ENCODE peak calls at places on chromosomes 6 and 20, in eight cellular contexts. V, N, E, A, Q, B, K and O are unnamed samples.
A peak's percentile ranks its signal among the peaks of the same experiment; 100 is the strongest.

GRCh38 chr20:4880051-4880450 is 121.3 kb downstream of the SLC23A2 start:
- DNase-seq in V (peak; percentile 9), N (no peak), E (no peak), A (no peak), Q (no peak), B (no peak), K (no peak), O (no peak)

GRCh38 chr6:52538252-52538905 is 38.5 kb downstream of the TRAM2 start:
- DNase-seq in V (no peak), N (no peak), E (no peak), A (no peak), Q (no peak), B (no peak), K (no peak), O (no peak)

GRCh38 chr6:43627008-43627825 is 1.8 kb downstream of the GTPBP2 start:
- DNase-seq in V (no peak), N (peak; percentile 96), E (peak; percentile 90), A (peak; percentile 66), Q (peak; percentile 90), B (peak; percentile 35), K (peak; percentile 85), O (no peak)

GRCh38 chr20:51529758-51530157 is 12.8 kb downstream of the NFATC2 start:
- DNase-seq in V (no peak), N (no peak), E (no peak), A (no peak), Q (no peak), B (no peak), K (no peak), O (no peak)

GRCh38 chr20:18801516-18801915 is 12.1 kb upstream of the SCP2D1 start:
- DNase-seq in V (no peak), N (no peak), E (no peak), A (no peak), Q (no peak), B (no peak), K (no peak), O (no peak)

GRCh38 chr6:34243901-34244884 is 4.6 kb downstream of the SMIM29 start:
- DNase-seq in V (no peak), N (peak; percentile 88), E (peak; percentile 53), A (peak; percentile 85), Q (peak; percentile 95), B (no peak), K (peak; percentile 92), O (no peak)

GRCh38 chr6:134230087-134230717 is 87.7 kb downstream of the SGK1 start:
- DNase-seq in V (no peak), N (no peak), E (peak; percentile 29), A (no peak), Q (no peak), B (peak; percentile 8), K (no peak), O (no peak)

GRCh38 chr20:16583444-16583843 is 10.2 kb upstream of the KIF16B start:
- DNase-seq in V (no peak), N (no peak), E (no peak), A (no peak), Q (no peak), B (no peak), K (no peak), O (no peak)

GRCh38 chr20:24681634-24682495 is 212.4 kb downstream of the SYNDIG1 start:
- DNase-seq in V (no peak), N (no peak), E (no peak), A (no peak), Q (no peak), B (no peak), K (no peak), O (no peak)

GRCh38 chr20:12775041-12775440 is 233.7 kb upstream of the SPTLC3 start:
- DNase-seq in V (no peak), N (no peak), E (no peak), A (no peak), Q (no peak), B (no peak), K (no peak), O (no peak)

GRCh38 chr6:145042559-145042958 is 692.8 kb downstream of the EPM2A start:
- DNase-seq in V (no peak), N (no peak), E (no peak), A (no peak), Q (peak; percentile 5), B (no peak), K (no peak), O (no peak)

GRCh38 chr6:4134841-4135664 is at the start of gene ECI2:
- DNase-seq in V (no peak), N (no peak), E (peak; percentile 68), A (no peak), Q (peak; percentile 54), B (peak; percentile 72), K (peak; percentile 55), O (no peak)
- TF ChIP-seq CTCF in V (no peak), N (no peak), E (no peak), A (no peak), Q (no peak), B (no peak), K (no peak), O (no peak)

GRCh38 chr6:157017861-157018260 is 240.7 kb downstream of the ARID1B start:
- DNase-seq in V (no peak), N (peak; percentile 18), E (no peak), A (no peak), Q (no peak), B (no peak), K (no peak), O (no peak)

GRCh38 chr6:157017022-157017421 is 239.8 kb downstream of the ARID1B start:
- DNase-seq in V (no peak), N (no peak), E (no peak), A (no peak), Q (no peak), B (no peak), K (no peak), O (no peak)

GRCh38 chr6:157020398-157021266 is 243.5 kb downstream of the ARID1B start:
- DNase-seq in V (no peak), N (peak; percentile 74), E (peak; percentile 54), A (peak; percentile 26), Q (peak; percentile 31), B (peak; percentile 71), K (peak; percentile 65), O (peak; percentile 59)

GRCh38 chr6:157019733-157020132 is 242.6 kb downstream of the ARID1B start:
- DNase-seq in V (no peak), N (peak; percentile 35), E (no peak), A (no peak), Q (no peak), B (no peak), K (no peak), O (no peak)

DNA sequence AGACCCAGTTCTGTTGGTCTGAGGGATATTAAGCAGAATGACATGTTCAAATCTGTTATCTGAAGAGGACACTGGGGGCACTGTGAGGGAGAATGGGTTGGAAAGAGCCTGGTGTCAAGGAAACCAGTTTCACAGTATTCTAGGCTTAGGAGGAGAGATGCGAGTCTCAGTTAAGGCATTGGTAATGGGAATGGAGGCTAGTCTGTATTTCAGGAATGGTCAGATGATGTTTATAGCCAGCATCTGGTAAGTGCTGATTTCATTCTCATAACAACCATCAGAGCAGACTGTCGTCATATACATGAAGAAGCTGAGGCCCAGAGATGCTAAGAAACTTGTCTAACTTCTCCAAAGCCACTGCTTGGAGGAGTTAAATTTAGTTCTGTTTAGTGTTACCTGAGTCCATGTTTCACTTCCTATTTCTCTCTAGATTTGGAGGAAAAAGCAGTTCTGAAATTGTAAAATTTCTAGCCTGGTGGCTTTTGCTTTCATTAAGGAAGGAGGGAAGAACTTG is 242.0 kb downstream of the ARID1B start:
- DNase-seq in V (no peak), N (no peak), E (no peak), A (no peak), Q (no peak), B (no peak), K (no peak), O (no peak)
- TF ChIP-seq CTCF in V (peak; percentile 23), N (no peak), E (no peak), A (no peak), Q (no peak), B (no peak), K (no peak), O (no peak)

GRCh38 chr6:45922728-45923351 is 92.8 kb downstream of the CLIC5 start:
- DNase-seq in V (peak; percentile 60), N (peak; percentile 89), E (peak; percentile 54), A (peak; percentile 56), Q (peak; percentile 52), B (peak; percentile 75), K (peak; percentile 55), O (peak; percentile 77)
- TF ChIP-seq CTCF in V (peak; percentile 77), N (peak; percentile 85), E (peak; percentile 36), A (peak; percentile 75), Q (peak; percentile 63), B (peak; percentile 56), K (peak; percentile 81), O (peak; percentile 77)

GRCh38 chr20:45467861-45468260 is 1.7 kb upstream of the WFDC2 start:
- DNase-seq in V (no peak), N (no peak), E (no peak), A (no peak), Q (no peak), B (no peak), K (no peak), O (no peak)

GRCh38 chr20:45469336-45470261 is at the start of gene WFDC2:
- DNase-seq in V (no peak), N (no peak), E (no peak), A (no peak), Q (peak; percentile 83), B (peak; percentile 20), K (no peak), O (peak; percentile 68)

GRCh38 chr20:45470262-45470931 is 844 bp downstream of the WFDC2 start:
- DNase-seq in V (peak; percentile 59), N (peak; percentile 25), E (no peak), A (no peak), Q (peak; percentile 81), B (peak; percentile 51), K (no peak), O (peak; percentile 72)

GRCh38 chr20:45467172-45467571 is 2.4 kb upstream of the WFDC2 start:
- DNase-seq in V (no peak), N (no peak), E (no peak), A (no peak), Q (no peak), B (no peak), K (no peak), O (no peak)

DNA sequence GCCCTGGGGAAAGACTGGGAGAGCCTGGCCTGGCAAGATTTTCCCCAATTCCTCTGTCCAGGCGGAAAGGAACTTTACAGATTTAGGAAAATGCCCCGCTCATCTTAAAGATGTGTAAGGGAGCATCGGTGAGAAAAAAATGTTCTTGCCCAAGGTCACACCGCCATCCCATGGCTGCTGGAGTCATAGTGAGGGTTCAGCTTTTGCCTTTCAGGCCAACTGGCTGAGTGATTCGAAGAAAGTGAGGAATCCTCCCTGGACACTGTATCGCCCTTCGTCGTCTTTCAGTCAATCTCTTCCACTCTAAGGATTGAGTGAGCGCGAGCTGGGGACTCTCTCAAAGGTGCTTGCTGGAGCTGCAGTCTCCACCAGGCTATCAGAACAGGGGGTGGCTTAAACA is 1.4 kb downstream of the WFDC2 start:
- DNase-seq in V (no peak), N (peak; percentile 23), E (no peak), A (no peak), Q (no peak), B (no peak), K (no peak), O (no peak)
- TF ChIP-seq CTCF in V (no peak), N (peak; percentile 13), E (no peak), A (peak; percentile 10), Q (no peak), B (no peak), K (no peak), O (no peak)